ENCODE peak calls at places on chromosomes 16 and 17, in five cellular contexts. J is AG04449; A is stimulated activated CD8-positive, alpha-beta memory T cell treated with anti-CD3 and anti-CD28 coated beads, Interleukin-15, amount 100 ng/mL, for 24 hours; T is K562; D is Right ventricle myocardium inferior. G is an unnamed sample.

GRCh38 chr16:66515543-66516171 is 34.3 kb downstream of the TK2 start:
- DNase-seq in J (no peak), A (no peak), T (peak; percentile 37), D (no peak), G (peak; percentile 76)

GRCh38 chr16:52873997-52874500 is 178.6 kb downstream of the CHD9NB start:
- DNase-seq in J (no peak), A (no peak), T (no peak), D (no peak), G (no peak)

GRCh38 chr16:68590201-68590994 is 51.3 kb downstream of the ZFP90 start:
- DNase-seq in J (no peak), A (peak; percentile 42), T (peak; percentile 67), D (no peak), G (peak; percentile 75)

GRCh38 chr16:80294172-80294571 is 246.6 kb upstream of the DYNLRB2 start:
- DNase-seq in J (no peak), A (no peak), T (no peak), D (no peak), G (no peak)

GRCh38 chr17:77254961-77255741 is 114.4 kb downstream of the SEC14L1 start:
- DNase-seq in J (peak; percentile 69), A (no peak), T (no peak), D (no peak), G (peak; percentile 88)

GRCh38 chr17:80778716-80779115 is 212.9 kb upstream of the CHMP6 start:
- DNase-seq in J (no peak), A (no peak), T (no peak), D (no peak), G (no peak)

GRCh38 chr17:81995463-81996231 is 18.2 kb downstream of the ASPSCR1 start:
- DNase-seq in J (no peak), A (no peak), T (no peak), D (no peak), G (no peak)

GRCh38 chr17:74387365-74388218 is 20.3 kb downstream of the GPR142 start:
- DNase-seq in J (no peak), A (no peak), T (no peak), D (no peak), G (no peak)

GRCh38 chr16:24288516-24288915 is 32.4 kb downstream of the CACNG3 start:
- DNase-seq in J (no peak), A (no peak), T (no peak), D (no peak), G (no peak)